ENCODE peak calls at places on chromosome 16, in six cellular contexts. V is GM23248, A is OCI-LY7, G is HCT116, Y is PC-9, B is fibroblast of lung. Q is an unnamed sample.

GRCh38 chr16:67431077-67431804 is at the start of gene HSD11B2:
- DNase-seq in V (peak), A (no peak), G (peak), Y (peak), B (peak), Q (peak)

GRCh38 chr16:9053006-9053601 is 38.3 kb upstream of the HAPSTR1 start:
- DNase-seq in V (peak), A (peak), G (peak), Y (peak), B (peak), Q (peak)

GRCh38 chr16:64453643-64454042 is 668.2 kb downstream of the CDH11 start:
- DNase-seq in V (no peak), A (no peak), G (no peak), Y (no peak), B (no peak), Q (no peak)

GRCh38 chr16:28497386-28497785 is 2.9 kb downstream of the APOBR start:
- DNase-seq in V (no peak), A (no peak), G (no peak), Y (no peak), B (no peak), Q (no peak)

GRCh38 chr16:85735225-85735722 is 15.6 kb downstream of the C16orf74 start:
- DNase-seq in V (no peak), A (peak), G (no peak), Y (no peak), B (no peak), Q (no peak)

GRCh38 chr16:58236831-58237230 is 38.9 kb upstream of the CSNK2A2 start:
- DNase-seq in V (no peak), A (no peak), G (no peak), Y (no peak), B (no peak), Q (no peak)

GRCh38 chr16:68642436-68643064 is 2.6 kb upstream of the CDH3 start:
- DNase-seq in V (peak), A (no peak), G (no peak), Y (no peak), B (no peak), Q (peak)

GRCh38 chr16:67249762-67250327 is 1.1 kb downstream of the SLC9A5 start:
- DNase-seq in V (peak), A (no peak), G (no peak), Y (no peak), B (no peak), Q (no peak)

GRCh38 chr16:86787538-86787937 is 209.2 kb downstream of the FOXL1 start:
- DNase-seq in V (no peak), A (no peak), G (no peak), Y (no peak), B (no peak), Q (no peak)

GRCh38 chr16:64545769-64546168 is 576.1 kb downstream of the CDH11 start:
- DNase-seq in V (no peak), A (no peak), G (no peak), Y (no peak), B (no peak), Q (no peak)

GRCh38 chr16:23214796-23215195 is 32.3 kb downstream of the SCNN1G start:
- DNase-seq in V (no peak), A (peak), G (no peak), Y (no peak), B (no peak), Q (no peak)

GRCh38 chr16:30927789-30928378 is 4.5 kb downstream of the FBXL19 start:
- DNase-seq in V (peak), A (peak), G (peak), Y (peak), B (peak), Q (peak)

GRCh38 chr16:67154578-67155304 is 3.9 kb upstream of the B3GNT9 start:
- DNase-seq in V (no peak), A (no peak), G (no peak), Y (no peak), B (no peak), Q (no peak)

GRCh38 chr16:67302882-67303434 is 23.6 kb downstream of the KCTD19 start:
- DNase-seq in V (no peak), A (no peak), G (no peak), Y (no peak), B (no peak), Q (no peak)

GRCh38 chr16:15899538-15900100 is 11.2 kb upstream of the CEP20 start:
- DNase-seq in V (peak), A (no peak), G (peak), Y (peak), B (peak), Q (peak)

GRCh38 chr16:78183886-78184553 is 84.6 kb downstream of the WWOX start:
- DNase-seq in V (peak), A (no peak), G (no peak), Y (no peak), B (peak), Q (peak)

GRCh38 chr16:50326264-50326663 is 42.5 kb downstream of the BRD7 start:
- DNase-seq in V (no peak), A (no peak), G (no peak), Y (no peak), B (no peak), Q (no peak)

GRCh38 chr16:3509470-3509928 is 8.7 kb downstream of the CLUAP1 start:
- DNase-seq in V (no peak), A (no peak), G (no peak), Y (peak), B (no peak), Q (no peak)

GRCh38 chr16:10827691-10828341 is 9.2 kb upstream of the TVP23A start:
- DNase-seq in V (peak), A (no peak), G (no peak), Y (no peak), B (peak), Q (peak)

GRCh38 chr16:85274501-85274900 is 162.2 kb upstream of the CIBAR2 start:
- DNase-seq in V (no peak), A (no peak), G (no peak), Y (no peak), B (no peak), Q (no peak)

GRCh38 chr16:10168258-10168657 is 14.0 kb downstream of the GRIN2A start:
- DNase-seq in V (peak), A (no peak), G (no peak), Y (no peak), B (no peak), Q (no peak)

DNA sequence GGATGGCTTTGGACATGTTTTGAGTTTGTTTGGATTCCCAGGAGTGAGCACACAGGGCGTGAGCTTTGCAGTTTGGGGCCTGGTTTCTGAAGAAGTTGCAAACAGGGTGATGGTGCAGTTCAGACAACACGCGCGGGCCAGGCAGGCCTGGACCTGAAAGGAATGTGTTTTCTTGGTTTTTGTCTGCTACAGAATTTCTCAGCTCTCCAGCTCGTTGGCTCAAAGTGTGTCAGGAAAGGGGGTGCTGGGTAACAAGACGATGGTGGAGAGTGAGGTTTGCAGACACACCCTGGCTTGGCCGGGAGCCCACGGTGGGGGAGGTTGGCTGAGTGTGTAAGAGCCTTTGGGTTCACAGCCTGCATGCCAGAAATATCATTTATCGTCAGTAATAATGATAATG is 82.3 kb downstream of the CMIP start:
- DNase-seq in V (peak), A (no peak), G (no peak), Y (no peak), B (peak), Q (peak)
- H3K4me2 ChIP-seq in V (peak), A (no peak), G (peak), Y (no peak), B (peak), Q (no peak)

DNA sequence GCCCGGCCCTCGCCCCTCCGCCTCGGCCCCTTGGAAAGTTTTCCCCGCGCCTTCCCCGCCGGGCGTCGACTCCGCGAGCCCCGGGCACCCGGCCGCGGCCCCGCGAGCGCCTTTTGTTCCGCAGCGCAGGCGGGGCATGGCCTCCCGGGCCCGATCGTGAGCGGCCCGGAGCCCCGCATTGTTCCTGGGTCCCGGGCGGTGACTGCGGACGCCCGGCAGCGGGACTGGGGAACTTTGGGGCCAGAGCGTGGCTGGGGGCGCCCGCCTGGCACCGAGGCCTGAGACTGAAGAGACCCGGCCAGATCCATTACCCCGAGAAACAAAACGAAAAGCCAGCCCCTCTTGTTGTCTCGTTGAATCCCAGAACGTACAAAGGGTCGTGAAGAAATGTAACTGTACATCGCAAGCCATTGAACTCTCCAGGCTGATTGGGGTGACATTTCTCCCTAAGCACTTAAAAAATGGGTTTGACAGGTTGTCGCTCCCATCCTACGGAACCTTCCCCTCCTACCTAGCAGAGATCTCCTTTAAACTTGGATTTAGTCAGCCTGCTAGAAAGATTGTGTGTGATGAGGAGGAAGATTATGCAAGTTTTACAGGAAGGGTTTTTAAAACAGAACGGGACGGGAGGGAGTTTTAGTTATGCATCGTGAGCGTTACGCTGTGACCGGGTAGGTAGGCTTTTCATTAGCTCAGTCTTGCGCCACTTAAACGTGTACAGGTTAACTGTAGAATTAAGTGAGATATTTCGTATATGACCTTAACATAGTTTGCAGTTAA is 807 bp downstream of the METTL9 start:
- DNase-seq in V (peak), A (peak), G (no peak), Y (peak), B (peak), Q (peak)
- H2AFZ ChIP-seq in V (peak), A (peak), G (no peak), Y (peak), B (peak), Q (peak)

GRCh38 chr16:89476379-89476778 is 14.0 kb downstream of the ANKRD11 start:
- DNase-seq in V (no peak), A (no peak), G (no peak), Y (peak), B (no peak), Q (no peak)
- H3K4me2 ChIP-seq in V (no peak), A (peak), G (peak), Y (peak), B (no peak), Q (no peak)

DNA sequence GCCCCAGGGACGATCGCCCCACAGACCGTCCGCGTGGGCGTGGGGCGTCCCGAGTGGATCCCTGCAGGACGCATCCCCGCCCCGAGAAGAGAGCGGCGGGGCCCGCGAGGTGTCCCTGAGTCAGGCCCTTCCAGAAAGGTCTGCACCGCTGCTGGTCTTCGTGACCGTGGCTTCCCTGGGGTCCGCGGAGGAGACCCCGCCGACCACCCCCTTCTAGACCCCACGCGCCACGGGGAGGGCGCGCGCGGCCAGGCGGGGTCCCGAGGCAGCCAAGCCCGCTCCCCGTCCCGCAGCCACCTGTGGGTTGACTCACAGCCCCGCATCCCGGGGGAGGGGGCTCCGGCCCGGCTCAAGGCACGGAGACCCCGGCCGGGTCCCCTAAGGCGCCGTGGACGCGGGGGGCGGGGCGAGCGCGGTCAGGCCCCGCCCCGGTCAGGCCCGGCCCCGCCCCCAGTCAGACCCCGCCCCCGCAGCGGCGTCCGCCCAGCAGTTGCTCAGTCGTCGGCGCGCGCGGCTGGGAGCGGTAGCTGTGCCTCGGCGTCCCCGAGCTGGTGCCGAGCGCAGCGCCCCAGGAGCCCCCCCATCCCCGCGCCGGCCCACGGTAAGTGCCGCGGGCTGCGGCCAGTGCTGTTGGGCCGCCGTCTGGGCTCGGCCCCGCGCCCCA is at the start of gene BAIAP3:
- DNase-seq in V (peak), A (peak), G (no peak), Y (no peak), B (no peak), Q (peak)
- H2AFZ ChIP-seq in V (no peak), A (no peak), G (no peak), Y (no peak), B (no peak), Q (no peak)

GRCh38 chr16:75062135-75062943 is 54.2 kb downstream of the LDHD start:
- DNase-seq in V (no peak), A (no peak), G (no peak), Y (peak), B (peak), Q (no peak)

GRCh38 chr16:75064403-75065148 is 52.0 kb downstream of the LDHD start:
- DNase-seq in V (no peak), A (no peak), G (no peak), Y (peak), B (no peak), Q (peak)

GRCh38 chr16:75065149-75065807 is 51.3 kb downstream of the LDHD start:
- DNase-seq in V (no peak), A (no peak), G (no peak), Y (peak), B (no peak), Q (peak)

GRCh38 chr16:75062944-75063444 is 53.6 kb downstream of the LDHD start:
- DNase-seq in V (no peak), A (no peak), G (no peak), Y (no peak), B (no peak), Q (no peak)

GRCh38 chr16:75063549-75064082 is 53.0 kb downstream of the LDHD start:
- DNase-seq in V (no peak), A (no peak), G (no peak), Y (no peak), B (no peak), Q (no peak)
- H3K4me2 ChIP-seq in V (no peak), A (no peak), G (no peak), Y (peak), B (no peak), Q (no peak)